ENCODE peak calls at places on chromosomes 16 and 17, in five cellular contexts. U, J, R, P and X are unnamed samples.

GRCh38 chr17:51083976-51084375 is 36.7 kb downstream of the SPAG9 start:
- DNase-seq in P (no peak), U (no peak), R (no peak), J (no peak), X (no peak)

GRCh38 chr16:49556252-49557069 is 182.9 kb downstream of the C16orf78 start:
- DNase-seq in R (no peak), U (no peak), P (peak), J (peak), X (peak)

GRCh38 chr16:6047325-6047724 is 949.7 kb upstream of the EEF2KMT start:
- DNase-seq in J (no peak), P (no peak), R (no peak), U (no peak), X (no peak)

GRCh38 chr17:16040710-16041251 is 41.2 kb downstream of the TTC19 start:
- DNase-seq in R (no peak), U (no peak), J (peak), P (peak), X (peak)

GRCh38 chr16:67961551-67961957 is 6.9 kb downstream of the SLC12A4 start:
- DNase-seq in R (no peak), U (peak), P (no peak), J (no peak), X (no peak)

GRCh38 chr16:73399486-73399885 is 351.6 kb upstream of the ZFHX3 start:
- DNase-seq in J (no peak), P (no peak), R (no peak), U (no peak), X (no peak)

GRCh38 chr16:12881182-12881581 is 20.2 kb upstream of the SHISA9 start:
- DNase-seq in J (no peak), R (no peak), P (no peak), U (no peak), X (no peak)

GRCh38 chr16:53745126-53745525 is 41.2 kb downstream of the FTO start:
- DNase-seq in P (no peak), J (peak), U (no peak), R (no peak), X (no peak)

GRCh38 chr17:43536236-43537088 is 9.7 kb downstream of the ETV4 start:
- DNase-seq in R (no peak), P (peak), J (no peak), U (peak), X (peak)

GRCh38 chr17:68514809-68515208 is 2.6 kb downstream of the PRKAR1A start:
- DNase-seq in U (no peak), R (no peak), P (peak), J (no peak), X (peak)

GRCh38 chr16:31876955-31877828 is 3.6 kb downstream of the ZNF267 start:
- DNase-seq in R (no peak), J (peak), U (no peak), P (peak), X (peak)

DNA sequence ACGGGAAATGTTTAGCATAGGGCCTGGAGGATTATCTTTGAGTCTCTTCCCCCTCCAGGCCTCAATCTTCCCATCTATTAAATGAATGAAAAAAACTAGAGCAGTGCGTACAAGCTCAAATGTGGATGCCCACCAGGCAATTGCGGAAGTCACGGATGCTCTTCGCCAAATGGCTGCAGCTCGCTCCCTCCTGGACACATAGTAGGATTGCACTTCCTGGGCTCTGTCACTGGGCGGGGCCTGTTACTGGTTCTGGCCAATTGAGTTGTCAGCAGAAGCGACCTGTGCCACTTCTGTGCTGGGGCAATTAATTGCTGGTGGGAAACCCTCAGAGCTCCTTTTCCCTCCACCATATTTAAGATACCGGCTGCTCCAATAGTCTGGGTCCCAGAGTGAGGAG is 168.2 kb upstream of the IRX6 start:
- DNase-seq in R (no peak), J (no peak), U (no peak), P (no peak), X (no peak)
- TF ChIP-seq CTCF in R (no peak), J (no peak), U (no peak), P (no peak), X (no peak)

DNA sequence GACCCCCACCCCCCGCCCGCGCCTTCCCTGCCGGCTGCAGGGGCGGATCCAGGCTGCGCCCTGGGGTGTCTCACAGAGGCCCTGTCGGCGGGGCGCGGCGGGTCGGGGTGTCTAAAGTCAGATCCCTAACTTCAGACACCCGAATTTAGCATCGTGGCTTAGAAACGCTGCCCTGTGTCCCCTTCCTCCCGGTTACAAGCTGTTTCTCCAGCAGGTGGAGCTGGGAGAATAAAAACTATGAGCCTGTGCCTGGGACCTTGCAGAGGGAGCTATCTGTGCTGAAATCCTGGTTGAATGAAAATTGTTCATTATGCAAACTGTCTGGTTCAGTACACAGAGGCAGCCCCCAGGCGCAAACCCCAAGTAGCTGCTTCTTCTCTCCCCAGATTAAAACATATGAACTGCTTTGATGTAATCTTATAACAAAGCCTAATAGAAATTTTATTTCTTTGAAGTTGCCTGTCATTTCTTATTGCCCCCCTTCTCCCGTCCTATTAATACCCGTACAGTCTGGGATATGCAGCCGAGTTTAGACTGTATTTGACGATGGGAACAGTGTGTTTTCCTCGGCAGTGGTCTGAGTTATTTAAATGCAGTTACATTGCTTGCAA is 79.0 kb downstream of the RPA1 start:
- DNase-seq in U (peak), J (peak), R (peak), P (peak), X (peak)
- H3K4me3 ChIP-seq in U (no peak), J (peak), R (peak), P (peak), X (peak)

DNA sequence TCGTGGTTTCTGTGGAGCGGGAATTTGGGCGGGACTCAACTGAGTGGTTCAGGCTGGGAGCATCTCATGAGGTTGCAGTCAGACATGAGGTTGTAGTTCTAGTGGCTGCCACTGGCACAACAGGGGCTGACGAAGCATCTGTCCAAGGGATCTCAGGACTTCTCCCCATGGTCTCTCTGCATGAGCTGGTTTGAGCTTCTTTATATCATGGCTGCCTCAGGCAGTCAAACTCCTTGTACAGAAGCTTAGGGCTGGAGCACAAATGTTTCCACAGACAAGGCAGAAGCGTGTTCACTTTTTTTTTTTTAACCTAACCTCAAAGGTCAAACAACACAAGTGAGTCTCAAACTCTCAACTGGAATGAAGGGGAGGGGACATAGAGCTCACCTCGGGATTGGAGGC is 243.3 kb downstream of the MSI2 start:
- DNase-seq in U (no peak), P (no peak), J (peak), R (no peak), X (peak)
- TF ChIP-seq CTCF in U (peak), P (no peak), J (peak), R (no peak), X (peak)

GRCh38 chr17:62628845-62629555 is 1.5 kb downstream of the MRC2 start:
- DNase-seq in P (peak), U (peak), R (no peak), J (no peak), X (peak)
- H3K4me3 ChIP-seq in P (peak), U (peak), R (peak), J (peak), X (peak)